ENCODE peak calls at places on chromosome 2, in eight cellular contexts. K is NCI-H774; B is activated CD8-positive, alpha-beta memory T cell treated with anti-CD3 and anti-CD28 coated beads, Interleukin-2, amount 50 U/mL, for 48 hours; H is stimulated activated CD8-positive, alpha-beta memory T cell treated with anti-CD3 and anti-CD28 coated beads, Interleukin-7, amount 100 ng/mL, for 24 hours; E is upper lobe of right lung; X is GM13977; L is spleen; G is neuronal stem cell. A is an unnamed sample.

GRCh38 chr2:214896287-214896686 is 86.8 kb upstream of the BARD1 start:
- DNase-seq in G (no peak), K (no peak), X (no peak), L (no peak), E (no peak), H (no peak), B (no peak), A (no peak)

GRCh38 chr2:62348700-62349099 is 152.8 kb downstream of the B3GNT2 start:
- DNase-seq in L (no peak), K (no peak), B (no peak), X (no peak), G (no peak), H (no peak), E (no peak), A (no peak)

GRCh38 chr2:188668017-188668663 is 306.0 kb upstream of the COL3A1 start:
- DNase-seq in K (no peak), G (no peak), B (no peak), H (no peak), E (no peak), X (no peak), L (no peak), A (no peak)

GRCh38 chr2:71602115-71602495 is 148.7 kb downstream of the DYSF start:
- DNase-seq in E (no peak), G (no peak), H (no peak), X (no peak), K (no peak), L (peak), B (no peak), A (no peak)

GRCh38 chr2:101238930-101239759 is 13.5 kb upstream of the CNOT11 start:
- DNase-seq in L (no peak), E (no peak), K (peak), G (no peak), X (no peak), H (no peak), B (no peak), A (no peak)

GRCh38 chr2:172968061-172968469 is 107.6 kb upstream of the MAP3K20 start:
- DNase-seq in G (no peak), X (no peak), K (no peak), H (no peak), B (no peak), L (no peak), E (no peak), A (peak)

GRCh38 chr2:145723872-145724271 is 1204.0 kb upstream of the ZEB2 start:
- DNase-seq in G (no peak), X (no peak), K (no peak), H (no peak), E (no peak), B (no peak), L (no peak), A (no peak)

GRCh38 chr2:73999881-74000597 is 15.3 kb downstream of the TET3 start:
- DNase-seq in G (no peak), L (peak), X (no peak), H (no peak), B (no peak), E (peak), K (no peak), A (peak)

GRCh38 chr2:29455202-29455885 is 340.1 kb downstream of the CLIP4 start:
- DNase-seq in L (no peak), E (no peak), X (no peak), K (no peak), G (peak), B (no peak), H (no peak), A (no peak)

GRCh38 chr2:232908695-232909094 is 38.6 kb downstream of the SNORC start:
- DNase-seq in G (no peak), E (no peak), H (no peak), B (no peak), X (no peak), K (no peak), L (no peak), A (no peak)

GRCh38 chr2:171149539-171149938 is 11.2 kb downstream of the TLK1 start:
- DNase-seq in L (no peak), X (no peak), E (no peak), H (no peak), G (no peak), B (no peak), K (no peak), A (no peak)

GRCh38 chr2:28300489-28300888 is 92.2 kb upstream of the FOSL2 start:
- DNase-seq in E (no peak), L (no peak), H (no peak), K (no peak), G (no peak), X (no peak), B (no peak), A (no peak)

GRCh38 chr2:173612354-173612753 is 257.7 kb downstream of the CDCA7 start:
- DNase-seq in E (no peak), K (no peak), G (no peak), H (no peak), L (no peak), B (no peak), X (no peak), A (no peak)

GRCh38 chr2:239717706-239718105 is 307.4 kb downstream of the NDUFA10 start:
- DNase-seq in X (no peak), G (no peak), B (no peak), K (no peak), H (no peak), L (peak), E (no peak), A (peak)

GRCh38 chr2:45403036-45403435 is 208.0 kb downstream of the SRBD1 start:
- DNase-seq in L (no peak), B (no peak), E (no peak), G (no peak), K (no peak), X (no peak), H (no peak), A (no peak)

GRCh38 chr2:233436691-233437438 is 82.6 kb downstream of the DGKD start:
- DNase-seq in E (peak), B (peak), K (no peak), G (no peak), H (no peak), X (no peak), L (peak), A (peak)

GRCh38 chr2:224952942-224953657 is 89.2 kb downstream of the DOCK10 start:
- DNase-seq in X (peak), K (no peak), E (no peak), G (no peak), H (no peak), L (peak), B (no peak), A (no peak)

GRCh38 chr2:217835931-217836881 is 166.6 kb downstream of the TNS1 start:
- DNase-seq in H (no peak), L (no peak), K (no peak), B (no peak), G (peak), E (no peak), X (no peak), A (no peak)

GRCh38 chr2:203510256-203510940 is 24.7 kb downstream of the RAPH1 start:
- DNase-seq in L (no peak), K (no peak), H (no peak), G (no peak), X (no peak), E (no peak), B (no peak), A (no peak)

GRCh38 chr2:16664052-16664731 is 1.4 kb downstream of the CYRIA start:
- DNase-seq in K (no peak), H (no peak), B (no peak), E (no peak), G (no peak), X (peak), L (peak), A (no peak)

GRCh38 chr2:215711484-215712034 is 275.7 kb upstream of the FN1 start:
- DNase-seq in B (no peak), H (no peak), L (no peak), G (no peak), K (no peak), X (no peak), E (no peak), A (no peak)

GRCh38 chr2:239275871-239276812 is 124.7 kb downstream of the HDAC4 start:
- DNase-seq in B (peak), H (no peak), X (no peak), G (no peak), E (peak), L (peak), K (no peak), A (peak)

GRCh38 chr2:20216130-20217025 is 8.6 kb downstream of the SDC1 start:
- DNase-seq in K (no peak), X (no peak), L (peak), H (no peak), B (no peak), E (peak), G (no peak), A (no peak)

A was measured in sciatic nerve.